ENCODE peak calls at places on chromosomes 2 and 18, in eight cellular contexts. D is A549, B is GM12892, F is spleen, R is adrenal gland, X is breast epithelium, U is transverse colon, G is Peyer's patch. Q is an unnamed sample.

GRCh38 chr2:18266188-18266587 is 294.3 kb downstream of the RDH14 start:
- DNase-seq in D (no peak), B (no peak), F (no peak), R (no peak), X (no peak), U (no peak), G (no peak), Q (no peak)

GRCh38 chr2:50004667-50005066 is 850.4 kb upstream of the FSHR start:
- DNase-seq in D (no peak), B (no peak), F (no peak), R (no peak), X (no peak), U (no peak), G (no peak), Q (no peak)

GRCh38 chr18:61572871-61573270 is 239.6 kb downstream of the CDH20 start:
- DNase-seq in D (no peak), B (no peak), F (no peak), R (no peak), X (no peak), U (no peak), G (no peak), Q (no peak)

GRCh38 chr18:55139307-55139706 is 180.0 kb upstream of the CCDC68 start:
- DNase-seq in D (no peak), B (no peak), F (no peak), R (no peak), X (no peak), U (no peak), G (no peak), Q (no peak)

GRCh38 chr2:81324046-81324445 is 1019.5 kb upstream of the LRRTM1 start:
- DNase-seq in D (peak), B (no peak), F (no peak), R (no peak), X (no peak), U (no peak), G (peak), Q (no peak)

GRCh38 chr2:190202604-190203003 is 117.0 kb downstream of the HIBCH start:
- DNase-seq in D (peak), B (no peak), F (no peak), R (no peak), X (no peak), U (no peak), G (no peak), Q (no peak)

GRCh38 chr18:12990128-12990485 is 1.1 kb upstream of the CEP192 start:
- DNase-seq in D (no peak), B (no peak), F (no peak), R (no peak), X (no peak), U (no peak), G (no peak), Q (peak)

GRCh38 chr2:118058979-118059378 is 29.3 kb upstream of the INSIG2 start:
- DNase-seq in D (no peak), B (no peak), F (no peak), R (no peak), X (no peak), U (no peak), G (no peak), Q (no peak)

GRCh38 chr2:51032748-51033355 is 920 bp upstream of the NRXN1 start:
- DNase-seq in D (no peak), B (no peak), F (no peak), R (no peak), X (no peak), U (no peak), G (no peak), Q (no peak)

GRCh38 chr18:58345064-58345463 is 283.8 kb downstream of the ALPK2 start:
- DNase-seq in D (no peak), B (no peak), F (no peak), R (no peak), X (no peak), U (no peak), G (no peak), Q (no peak)

GRCh38 chr18:58348947-58349346 is 279.9 kb downstream of the ALPK2 start:
- DNase-seq in D (no peak), B (no peak), F (no peak), R (no peak), X (no peak), U (no peak), G (no peak), Q (no peak)

GRCh38 chr18:58345875-58346274 is 283.0 kb downstream of the ALPK2 start:
- DNase-seq in D (no peak), B (no peak), F (no peak), R (no peak), X (no peak), U (no peak), G (no peak), Q (no peak)

GRCh38 chr18:58348517-58348916 is 280.4 kb downstream of the ALPK2 start:
- DNase-seq in D (no peak), B (no peak), F (no peak), R (no peak), X (no peak), U (no peak), G (no peak), Q (no peak)

DNA sequence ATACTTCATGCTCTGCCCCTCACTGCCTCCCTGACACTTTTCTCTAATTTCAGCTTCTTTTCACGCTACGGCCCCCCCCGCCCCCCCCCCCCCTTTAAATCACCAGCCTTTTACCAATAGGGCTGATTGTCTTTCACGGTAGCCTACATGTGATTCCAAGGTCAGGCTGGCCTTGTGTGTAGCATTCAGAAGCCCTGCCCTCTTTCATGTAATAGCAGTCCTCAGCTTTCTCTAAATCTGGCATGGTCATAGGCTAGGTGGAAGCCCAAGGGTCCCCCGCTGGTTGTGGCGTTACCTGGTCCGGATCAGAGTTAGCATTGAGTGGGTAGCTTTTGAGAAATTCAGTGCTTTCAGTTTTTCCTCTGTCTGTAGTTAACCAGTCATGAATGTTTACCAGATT is 281.8 kb downstream of the ALPK2 start:
- DNase-seq in D (no peak), B (no peak), F (no peak), R (no peak), X (no peak), U (no peak), G (no peak), Q (no peak)
- TF ChIP-seq POLR2A in D (no peak), B (no peak), F (no peak), R (no peak), X (no peak), U (no peak), G (no peak), Q (no peak)

DNA sequence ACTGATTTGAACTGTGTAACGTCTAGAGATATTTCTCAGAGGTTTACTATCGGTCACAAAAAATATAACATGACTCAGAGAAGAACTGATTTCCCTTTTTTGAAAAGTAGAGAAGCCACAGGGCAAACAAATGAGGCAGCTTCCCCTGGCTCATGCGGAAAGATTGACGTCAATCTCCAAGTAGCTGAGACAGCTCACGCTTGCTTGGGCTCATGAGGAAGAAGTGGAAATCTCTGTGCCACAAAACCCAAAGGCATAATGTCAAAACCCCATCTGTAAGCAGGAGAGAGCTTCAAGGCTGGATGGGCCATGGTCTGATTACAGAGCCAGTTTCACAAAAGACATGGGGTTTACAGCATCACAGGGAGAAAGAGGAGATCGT is 188.1 kb downstream of the ARL4C start:
- DNase-seq in D (peak), B (peak), F (no peak), R (peak), X (no peak), U (peak), G (no peak), Q (no peak)
- TF ChIP-seq POLR2A in D (no peak), B (no peak), F (no peak), R (no peak), X (no peak), U (no peak), G (no peak), Q (no peak)

GRCh38 chr2:95207111-95207961 is at the start of gene ZNF892:
- DNase-seq in D (peak), B (peak), F (peak), R (peak), X (peak), U (peak), G (peak), Q (peak)
- TF ChIP-seq POLR2A in D (peak), B (peak), F (peak), R (peak), X (peak), U (peak), G (peak), Q (peak)

GRCh38 chr2:238433941-238434845 is 7.5 kb downstream of the ASB1 start:
- DNase-seq in D (no peak), B (no peak), F (no peak), R (no peak), X (no peak), U (no peak), G (no peak), Q (no peak)
- TF ChIP-seq POLR2A in D (no peak), B (no peak), F (no peak), R (no peak), X (no peak), U (no peak), G (no peak), Q (no peak)

Q was measured in erythroblast.